ENCODE peak calls at places on chromosomes 13 and 19, in six cellular contexts. R, Q, T, H, G and L are unnamed samples.
A peak's percentile ranks its signal among the peaks of the same experiment; 100 is the strongest.

GRCh38 chr13:74061939-74062595 is 72.1 kb downstream of the KLF12 start:
- DNase-seq in G (no peak), H (no peak), Q (no peak), R (peak; percentile 77), T (peak; percentile 47), L (no peak)

GRCh38 chr13:38590796-38591507 is 95.9 kb upstream of the FREM2 start:
- DNase-seq in T (no peak), R (no peak), H (no peak), Q (no peak), G (no peak), L (no peak)

GRCh38 chr13:114131581-114132418 is 623 bp downstream of the RASA3 start:
- DNase-seq in Q (no peak), H (no peak), T (no peak), G (no peak), R (no peak), L (no peak)

GRCh38 chr13:113958373-113958772 is 15.5 kb downstream of the C13orf46 start:
- DNase-seq in H (no peak), G (no peak), Q (no peak), T (no peak), R (no peak), L (no peak)

GRCh38 chr19:4322942-4323665 is 15.5 kb downstream of the STAP2 start:
- DNase-seq in Q (no peak), H (no peak), R (no peak), T (no peak), G (peak; percentile 55), L (no peak)

GRCh38 chr19:45451181-45451849 is 16.5 kb upstream of the FOSB start:
- DNase-seq in Q (no peak), R (peak; percentile 92), H (no peak), G (peak; percentile 63), T (peak; percentile 88), L (no peak)

GRCh38 chr13:74191036-74191809 is 57.0 kb upstream of the KLF12 start:
- DNase-seq in Q (peak; percentile 9), G (no peak), H (no peak), T (peak; percentile 32), R (no peak), L (no peak)

GRCh38 chr19:8578642-8579265 is 1.5 kb upstream of the MYO1F start:
- DNase-seq in Q (peak; percentile 76), R (peak; percentile 65), G (peak; percentile 85), T (peak; percentile 53), H (peak; percentile 96), L (peak; percentile 80)

GRCh38 chr13:76512676-76513277 is 373.4 kb downstream of the KCTD12 start:
- DNase-seq in T (peak; percentile 97), H (no peak), G (no peak), Q (no peak), R (peak; percentile 81), L (no peak)

GRCh38 chr19:1459479-1459878 is 9.6 kb downstream of the APC2 start:
- DNase-seq in G (no peak), Q (no peak), H (no peak), R (no peak), T (no peak), L (no peak)

GRCh38 chr19:5339470-5339949 is 1.1 kb downstream of the PTPRS start:
- DNase-seq in G (no peak), Q (no peak), T (no peak), H (no peak), R (no peak), L (no peak)

GRCh38 chr13:24270639-24271131 is 38.7 kb upstream of the C1QTNF9 start:
- DNase-seq in H (no peak), G (peak; percentile 43), R (peak; percentile 73), T (peak; percentile 47), Q (no peak), L (no peak)

GRCh38 chr13:110702591-110703526 is 3.1 kb downstream of the CARS2 start:
- DNase-seq in T (peak; percentile 62), H (no peak), G (no peak), R (peak; percentile 41), Q (no peak), L (no peak)
- H3K23ac ChIP-seq in T (no peak overlapping the region), H (no peak overlapping the region), G (peak overlapping the region; percentile 80), R (no peak overlapping the region), Q (no peak overlapping the region), L (no peak overlapping the region)

DNA sequence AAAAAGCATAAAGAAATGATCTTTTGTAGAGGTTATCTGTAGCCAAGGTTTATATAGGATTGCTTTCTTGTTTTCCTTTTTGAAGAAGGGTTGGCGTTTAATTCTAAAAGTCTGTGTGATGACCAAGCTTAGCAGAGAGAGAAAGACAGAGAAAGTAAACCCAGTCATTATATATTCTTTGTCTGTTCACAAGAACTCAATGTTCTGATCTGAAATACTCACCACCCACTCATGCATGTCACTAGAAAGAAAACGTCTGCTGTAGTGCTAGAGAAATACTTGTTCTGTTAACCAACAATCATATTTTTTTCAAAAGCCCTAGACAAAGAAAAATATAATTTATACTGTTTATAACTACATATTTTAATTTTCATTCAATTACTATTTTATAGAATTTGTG is 173.7 kb upstream of the SLITRK5 start:
- DNase-seq in T (no peak), H (no peak), Q (no peak), G (no peak), R (no peak), L (no peak)
- H3K14ac ChIP-seq in T (no peak overlapping the region), H (no peak overlapping the region), Q (no peak overlapping the region), G (no peak overlapping the region), R (no peak overlapping the region), L (no peak overlapping the region)

DNA sequence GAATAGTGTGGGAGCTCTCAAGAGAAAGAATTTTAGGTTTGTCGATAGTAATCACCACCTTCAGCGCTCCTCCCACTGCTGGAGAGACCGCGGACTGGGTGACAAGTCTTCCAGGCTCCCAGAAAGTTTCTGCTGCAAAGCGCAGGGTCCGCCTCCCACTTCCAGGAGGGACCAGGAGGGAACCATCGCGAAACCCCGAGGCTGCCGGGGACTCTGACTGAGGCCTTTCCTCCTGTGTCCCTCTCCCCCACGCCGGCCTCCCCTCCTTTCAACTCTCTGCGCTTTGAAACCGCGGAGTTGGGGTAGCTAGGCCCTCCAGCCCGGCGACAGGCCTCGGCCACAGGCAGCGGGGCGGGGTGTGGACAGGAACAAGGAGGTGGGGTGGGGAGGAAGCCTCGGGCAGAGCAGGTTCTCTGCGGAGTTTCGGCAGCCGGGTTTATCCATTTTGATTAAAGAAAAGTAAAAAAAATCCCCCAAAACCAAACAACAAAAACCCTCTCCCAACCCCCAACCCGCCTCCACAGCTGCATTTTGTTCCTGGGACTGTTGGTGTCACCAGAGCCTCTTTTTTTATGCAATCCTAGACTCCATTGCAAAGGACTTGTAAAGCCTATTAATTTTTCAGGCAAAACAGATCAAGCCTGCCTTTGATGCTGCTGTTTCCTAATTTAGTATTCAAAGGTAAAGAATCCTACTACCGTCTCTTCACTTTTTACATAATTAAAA is 157.2 kb downstream of the TM9SF2 start:
- DNase-seq in Q (peak; percentile 65), R (peak; percentile 58), H (peak; percentile 78), G (peak; percentile 4), T (peak; percentile 25), L (peak; percentile 81)
- H4K8ac ChIP-seq in Q (no peak overlapping the region), R (peak overlapping the region; percentile 99), H (peak overlapping the region; percentile 75), G (peak overlapping the region; percentile 74), T (peak overlapping the region; percentile 73), L (no peak overlapping the region)

GRCh38 chr19:49929611-49930482 is 543 bp upstream of the NUP62 start:
- DNase-seq in G (peak; percentile 92), T (peak; percentile 97), R (peak; percentile 97), Q (peak; percentile 97), H (peak; percentile 96), L (peak; percentile 95)

GRCh38 chr19:49925486-49925885 is 3.5 kb upstream of the ATF5 start:
- DNase-seq in R (no peak), H (no peak), T (no peak), G (no peak), Q (no peak), L (no peak)

GRCh38 chr19:49929121-49929610 is at the start of the genes ATF5 and NUP62:
- DNase-seq in T (peak; percentile 75), G (peak; percentile 68), Q (peak; percentile 92), H (peak; percentile 97), R (peak; percentile 87), L (peak; percentile 80)

GRCh38 chr19:49926520-49926919 is 2.5 kb upstream of the ATF5 start:
- DNase-seq in Q (no peak), G (no peak), H (no peak), T (no peak), R (no peak), L (no peak)

DNA sequence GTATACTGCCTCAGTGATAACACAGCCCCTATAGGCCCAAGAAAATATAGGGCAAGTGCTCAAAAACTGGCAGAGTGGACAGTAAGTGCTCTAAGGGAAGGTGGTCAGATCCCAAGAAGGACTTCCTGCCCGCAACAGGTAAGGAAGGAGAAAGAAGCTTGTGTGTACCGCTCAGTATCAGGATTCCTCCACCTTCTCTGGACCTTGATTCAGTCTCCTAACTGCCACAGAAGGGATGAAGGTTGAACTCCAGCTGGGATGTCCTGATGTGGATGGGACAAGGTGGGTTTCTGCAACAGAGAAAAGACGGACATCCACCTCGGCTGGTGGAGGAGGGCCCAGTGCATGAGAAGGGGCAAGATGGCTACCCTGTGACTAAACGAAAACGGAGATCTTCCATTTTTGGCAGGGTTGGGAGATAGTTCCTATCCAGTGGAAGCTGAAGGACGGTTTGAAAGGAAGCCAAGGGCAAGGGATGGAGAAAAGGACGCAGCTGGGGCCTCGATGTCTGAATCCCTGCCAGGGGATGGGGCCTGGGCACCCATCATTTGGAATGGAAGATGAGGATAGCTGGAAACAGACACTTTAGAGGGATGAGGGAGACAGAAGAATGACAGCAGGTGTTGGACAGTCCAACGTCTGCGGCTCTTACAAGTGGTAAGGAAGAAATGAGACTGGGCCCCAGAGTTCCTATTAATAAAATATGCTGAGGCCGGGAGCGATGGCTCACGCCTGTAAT is 1.3 kb upstream of the ATF5 start:
- DNase-seq in T (no peak), Q (no peak), H (no peak), G (no peak), R (no peak), L (no peak)
- H3K23ac ChIP-seq in T (peak overlapping the region; percentile 5), Q (no peak overlapping the region), H (no peak overlapping the region), G (no peak overlapping the region), R (no peak overlapping the region), L (no peak overlapping the region)

DNA sequence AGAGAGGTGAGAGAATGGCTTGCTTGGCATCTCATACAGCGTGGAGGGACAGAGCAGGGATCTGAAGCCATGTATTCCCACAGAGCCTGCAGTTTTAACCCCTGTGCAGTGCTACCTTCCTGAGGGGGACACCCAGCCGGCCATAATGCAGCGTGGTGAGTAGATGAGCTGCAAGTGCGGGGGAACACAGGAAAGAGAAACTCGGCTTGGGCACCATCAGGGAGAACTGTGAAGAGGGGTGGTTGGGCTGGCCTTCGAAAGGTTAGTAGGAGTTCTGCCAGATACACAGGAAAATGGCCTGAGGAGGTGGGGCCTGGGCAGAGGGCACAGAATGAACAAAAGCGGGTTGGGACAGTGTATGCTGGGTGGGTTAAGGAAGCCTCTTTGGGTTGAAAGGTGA is 88.3 kb downstream of the SIPA1L3 start:
- DNase-seq in Q (no peak), G (no peak), T (no peak), H (no peak), R (no peak), L (no peak)
- H3K14ac ChIP-seq in Q (no peak overlapping the region), G (no peak overlapping the region), T (no peak overlapping the region), H (no peak overlapping the region), R (no peak overlapping the region), L (no peak overlapping the region)

DNA sequence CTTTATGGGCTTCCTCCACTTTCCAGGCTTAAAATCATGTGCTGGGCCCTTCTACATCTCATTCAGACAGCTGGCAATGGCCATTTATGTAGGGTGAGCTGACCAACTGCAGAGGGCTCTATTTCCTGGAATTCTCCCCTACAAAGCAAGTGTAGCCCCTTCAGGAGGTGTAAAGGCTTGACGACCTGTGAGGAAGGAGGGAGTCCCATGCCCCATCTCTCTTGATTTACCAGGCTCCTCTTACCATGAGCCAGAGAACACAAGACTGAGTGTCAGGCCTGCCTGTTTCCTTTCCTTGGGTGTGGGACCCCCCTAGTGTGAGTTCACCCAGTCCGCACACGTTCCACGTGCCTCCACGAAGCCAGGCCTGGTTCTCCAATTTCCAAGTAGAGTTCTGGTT is 16.6 kb downstream of the ZNF536 start:
- DNase-seq in H (peak; percentile 23), Q (no peak), T (no peak), G (no peak), R (no peak), L (no peak)
- H4K8ac ChIP-seq in H (no peak overlapping the region), Q (no peak overlapping the region), T (no peak overlapping the region), G (no peak overlapping the region), R (no peak overlapping the region), L (no peak overlapping the region)